ENCODE peak calls at places on chromosomes 16 and 17, in four cellular contexts. H is cardiac muscle cell, V is bronchial epithelial cell, S is GM12865. F is an unnamed sample.

GRCh38 chr16:997440-998051 is 16.0 kb downstream of the SOX8 start:
- DNase-seq in S (no peak), V (no peak), H (peak), F (peak)

GRCh38 chr16:11302977-11303376 is 21.8 kb upstream of the PRM1 start:
- DNase-seq in V (peak), H (peak), S (no peak), F (no peak)

GRCh38 chr17:40416671-40417070 is 1.0 kb downstream of the TOP2A start:
- DNase-seq in S (no peak), H (no peak), V (no peak), F (no peak)

GRCh38 chr16:27367463-27368357 is 34.3 kb upstream of the IL21R start:
- DNase-seq in S (peak), V (peak), H (peak), F (no peak)

GRCh38 chr17:42544874-42545283 is 7.8 kb upstream of the HSD17B1 start:
- DNase-seq in S (no peak), H (no peak), V (no peak), F (no peak)

GRCh38 chr17:74513987-74514631 is 17.2 kb downstream of the CD300LB start:
- DNase-seq in S (peak), H (peak), V (peak), F (peak)

GRCh38 chr16:24098896-24099295 is 157.2 kb upstream of the CACNG3 start:
- DNase-seq in H (no peak), V (no peak), S (no peak), F (no peak)

GRCh38 chr17:1467898-1468492 is 12.0 kb upstream of the CRK start:
- DNase-seq in V (no peak), H (no peak), S (no peak), F (no peak)

GRCh38 chr17:48587276-48588073 is 2.6 kb downstream of the HOXB3 start:
- DNase-seq in S (no peak), V (no peak), H (no peak), F (no peak)

GRCh38 chr16:72876221-72876620 is 171.7 kb downstream of the ZFHX3 start:
- DNase-seq in S (peak), V (no peak), H (no peak), F (no peak)

GRCh38 chr17:42362245-42362961 is 25.8 kb downstream of the STAT3 start:
- DNase-seq in H (no peak), V (no peak), S (no peak), F (no peak)

GRCh38 chr17:18141210-18141803 is 32.8 kb downstream of the MYO15A start:
- DNase-seq in V (peak), H (peak), S (peak), F (no peak)

GRCh38 chr17:49414271-49414621 is 436 bp downstream of the PHB1 start:
- DNase-seq in S (no peak), H (peak), V (peak), F (no peak)

DNA sequence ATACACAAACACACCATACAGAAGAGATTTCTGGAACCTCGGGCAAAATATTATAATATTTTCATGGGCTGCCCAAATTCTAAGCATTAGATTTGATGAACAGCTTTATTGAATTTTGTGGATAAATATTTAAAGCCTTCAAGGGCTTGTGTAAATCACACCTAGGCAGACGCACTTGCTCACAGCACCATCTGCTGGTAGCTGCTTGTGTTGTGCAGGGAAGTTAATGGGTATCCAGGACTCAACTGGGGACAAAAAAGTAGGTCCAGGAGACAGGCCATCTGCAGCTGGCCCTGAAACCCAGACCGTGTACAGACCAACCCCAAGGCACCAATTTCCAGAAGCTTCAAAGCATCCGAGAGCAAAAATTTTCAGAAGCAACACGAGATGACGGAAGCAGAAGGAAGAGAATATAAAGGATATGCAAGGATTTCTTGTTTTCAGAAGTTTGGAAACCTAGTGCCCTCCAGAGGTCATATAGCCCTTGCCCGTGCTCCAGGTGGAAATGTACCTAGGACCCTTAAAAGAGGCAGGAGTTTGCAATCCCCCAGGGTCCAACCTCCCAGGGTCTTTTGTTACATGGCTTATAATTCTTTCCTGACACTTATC is 140.0 kb downstream of the CHD9NB start:
- DNase-seq in H (peak), V (peak), S (peak), F (no peak)
- TF ChIP-seq CTCF in H (peak), V (peak), S (peak), F (peak)

DNA sequence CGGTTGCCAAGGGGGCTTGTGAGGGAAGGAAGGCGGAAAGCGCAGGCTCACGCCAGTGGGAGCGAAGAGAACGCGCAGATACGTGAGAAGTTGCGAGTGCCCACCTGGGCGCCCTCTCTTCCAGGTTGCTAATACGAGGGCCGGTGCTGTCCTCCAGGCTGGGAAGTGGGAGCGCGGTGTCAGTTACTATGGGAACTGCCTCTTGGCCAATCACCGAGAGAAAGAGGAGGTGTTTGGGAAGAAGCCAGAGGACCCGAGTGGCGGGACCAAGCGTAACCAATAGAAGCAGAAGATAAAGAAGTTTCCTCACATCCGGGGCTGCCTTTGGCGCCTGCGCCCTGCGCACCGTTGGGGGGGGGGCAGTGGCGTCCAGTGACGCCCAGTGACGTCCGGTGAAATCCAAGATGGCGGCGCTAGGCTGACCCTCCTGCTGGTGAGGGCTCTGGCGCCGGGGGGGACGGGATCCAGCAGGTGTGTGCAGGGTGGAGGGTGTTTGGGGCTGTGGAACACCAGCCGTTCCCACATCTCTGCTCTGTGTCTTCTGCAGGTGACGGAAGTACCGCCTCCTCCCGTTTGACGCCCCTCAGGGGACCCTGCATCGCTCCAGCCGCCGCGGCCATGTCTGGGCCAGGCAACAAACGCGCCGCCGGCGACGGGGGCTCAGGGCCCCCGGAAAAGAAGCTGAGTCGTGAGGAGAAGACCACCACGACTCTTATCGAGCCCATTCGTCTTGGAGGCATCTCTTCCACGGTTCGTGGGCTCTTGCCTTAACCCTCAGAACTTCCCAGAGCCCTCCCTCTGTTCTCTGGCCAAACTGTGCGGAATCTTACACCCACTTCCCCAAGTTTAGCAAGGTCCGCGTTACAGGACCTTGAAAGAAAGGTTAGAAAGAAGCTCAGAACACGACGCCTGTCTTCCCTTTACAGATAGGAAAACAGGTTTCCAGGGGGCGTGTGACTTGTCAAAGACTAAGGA is at the start of the genes CFAP119 and RNF40:
- DNase-seq in S (peak), V (peak), H (peak), F (peak)
- TF ChIP-seq CTCF in S (no peak), V (no peak), H (no peak), F (no peak)

GRCh38 chr16:66167564-66168291 is 198.8 kb upstream of the CDH5 start:
- DNase-seq in V (no peak), H (peak), S (no peak), F (no peak)
- TF ChIP-seq CTCF in V (no peak), H (peak), S (no peak), F (no peak)

GRCh38 chr17:57432507-57433277 is 176.4 kb downstream of the MSI2 start:
- DNase-seq in S (no peak), H (no peak), V (no peak), F (no peak)
- TF ChIP-seq CTCF in S (no peak), H (no peak), V (no peak), F (no peak)

F was measured in mesothelial cell of epicardium.